ENCODE peak calls at places on chromosomes 13 and 19, in seven cellular contexts. Q is HepG2, F is foreskin keratinocyte, I is small intestine, M is tibial artery, A is A673, P is lower lobe of right lung. V is an unnamed sample. For H3K4me1, the result is how much of the 10 kb centered on the place peaks cover.

GRCh38 chr13:41224113-41225110 is 30.0 kb upstream of the KBTBD7 start:
- DNase-seq in Q (no peak), F (peak), I (no peak), M (no peak), A (no peak), P (no peak), V (no peak)

GRCh38 chr19:369876-370275 is 25.3 kb upstream of the MIER2 start:
- DNase-seq in Q (no peak), F (no peak), I (no peak), M (no peak), A (no peak), P (no peak), V (no peak)

GRCh38 chr19:11578342-11579142 is 1.1 kb upstream of the ACP5 start:
- DNase-seq in Q (peak), F (no peak), I (peak), M (peak), A (no peak), P (peak), V (peak)

GRCh38 chr19:50205681-50206138 is 2.3 kb downstream of the MYH14 start:
- DNase-seq in Q (no peak), F (no peak), I (peak), M (no peak), A (no peak), P (peak), V (no peak)

GRCh38 chr13:33806470-33807248 is 11.3 kb upstream of the RFC3 start:
- DNase-seq in Q (no peak), F (no peak), I (no peak), M (no peak), A (no peak), P (no peak), V (no peak)

GRCh38 chr13:31755803-31756212 is 16.5 kb downstream of the RXFP2 start:
- DNase-seq in Q (no peak), F (no peak), I (no peak), M (no peak), A (no peak), P (no peak), V (no peak)

GRCh38 chr19:50007947-50008346 is 17.2 kb downstream of the VRK3 start:
- DNase-seq in Q (no peak), F (no peak), I (no peak), M (no peak), A (no peak), P (no peak), V (no peak)

GRCh38 chr13:98528663-98529064 is 48.2 kb downstream of the STK24 start:
- DNase-seq in Q (no peak), F (no peak), I (no peak), M (no peak), A (no peak), P (no peak), V (no peak)

GRCh38 chr13:59012731-59013130 is 1151.0 kb downstream of the DIAPH3 start:
- DNase-seq in Q (no peak), F (no peak), I (no peak), M (no peak), A (no peak), P (no peak), V (no peak)

DNA sequence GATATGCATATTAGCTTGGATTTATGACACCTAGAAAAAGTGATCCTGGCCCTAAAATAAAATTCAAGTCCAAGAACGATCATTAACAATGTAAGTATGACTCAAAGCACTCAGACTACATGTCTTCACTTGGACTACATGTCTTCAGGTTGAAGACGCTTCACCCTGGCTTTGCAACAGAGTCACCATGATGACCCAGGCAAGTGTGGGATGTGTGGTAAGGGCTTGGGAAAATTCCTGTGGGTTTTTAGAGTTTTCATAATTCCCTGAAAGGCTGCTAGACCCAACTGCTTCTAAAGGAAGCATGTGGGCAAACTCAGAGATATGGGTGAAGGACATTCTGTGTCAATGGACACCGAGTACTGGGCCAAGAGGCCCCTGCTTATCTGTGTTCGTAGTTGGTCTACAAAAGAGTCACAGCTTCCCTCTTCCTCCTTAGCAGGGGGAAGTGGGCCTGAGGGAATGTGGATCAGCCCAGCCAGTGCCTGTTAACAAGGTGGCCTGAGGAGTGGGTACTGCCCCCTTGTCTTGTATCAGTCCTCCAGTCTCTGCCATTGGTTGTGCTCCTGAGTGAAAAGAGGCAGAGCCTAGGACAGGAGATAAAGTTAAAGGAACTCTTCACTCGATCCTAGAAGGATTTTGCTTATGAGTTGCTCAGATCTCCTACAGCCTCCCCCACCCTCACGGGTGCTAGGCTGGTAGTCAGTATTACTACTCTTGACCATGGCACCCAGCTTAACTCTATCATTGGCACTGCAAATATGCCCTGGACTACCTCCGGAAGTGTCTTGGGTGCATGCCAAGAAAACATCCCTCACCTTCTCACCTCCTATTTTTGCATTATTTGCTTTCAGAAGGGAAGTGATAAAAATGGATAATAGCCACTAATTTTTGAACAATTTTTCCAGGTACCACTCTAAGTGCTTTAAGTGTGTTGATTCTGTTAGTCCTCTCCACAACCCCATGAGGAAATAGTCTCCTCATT is 406.3 kb downstream of the COG6 start:
- DNase-seq in Q (no peak), F (peak), I (no peak), M (no peak), A (no peak), P (no peak), V (no peak)
- H3K4me1 ChIP-seq in Q (half or more), F (under half), I (under half), M (under half), A (under half), P (under half), V (under half)

GRCh38 chr19:5954293-5954692 is 23.6 kb downstream of the RANBP3 start:
- DNase-seq in Q (no peak), F (no peak), I (no peak), M (no peak), A (no peak), P (no peak), V (no peak)
- H3K4me1 ChIP-seq in Q (half or more), F (under half), I (under half), M (half or more), A (under half), P (half or more), V (half or more)

DNA sequence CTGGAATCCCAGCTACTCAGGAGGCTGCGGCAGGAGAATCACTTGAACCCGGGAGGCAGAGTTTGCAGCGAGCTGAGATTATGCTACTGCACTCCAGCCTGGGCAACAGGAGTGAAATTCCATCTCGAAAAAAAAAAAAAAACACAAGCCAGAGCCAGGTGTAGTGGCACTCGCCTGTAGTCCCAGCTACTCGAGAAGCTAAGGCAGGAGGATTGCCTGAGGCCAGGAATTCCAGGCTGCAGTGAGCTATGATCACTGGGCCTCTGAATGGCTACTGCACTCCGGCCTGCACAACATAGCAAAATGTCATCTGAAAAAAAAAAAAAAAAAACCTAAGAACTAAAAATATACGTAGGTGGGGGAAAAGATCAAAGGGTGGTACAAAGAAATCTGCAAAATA is 19.4 kb downstream of the EPS15L1 start:
- DNase-seq in Q (no peak), F (no peak), I (no peak), M (no peak), A (no peak), P (no peak), V (no peak)
- H3K4me1 ChIP-seq in Q (under half), F (under half), I (under half), M (under half), A (under half), P (under half), V (under half)

GRCh38 chr19:44756089-44756562 is 7.6 kb downstream of the BCL3 start:
- DNase-seq in Q (no peak), F (no peak), I (no peak), M (no peak), A (no peak), P (no peak), V (no peak)

GRCh38 chr19:44755219-44755618 is 6.7 kb downstream of the BCL3 start:
- DNase-seq in Q (no peak), F (no peak), I (no peak), M (no peak), A (no peak), P (no peak), V (no peak)

GRCh38 chr19:44758596-44758995 is 10.1 kb downstream of the BCL3 start:
- DNase-seq in Q (no peak), F (no peak), I (no peak), M (no peak), A (no peak), P (no peak), V (no peak)

GRCh38 chr19:44757735-44758505 is 9.4 kb downstream of the BCL3 start:
- DNase-seq in Q (no peak), F (no peak), I (no peak), M (peak), A (peak), P (peak), V (no peak)

DNA sequence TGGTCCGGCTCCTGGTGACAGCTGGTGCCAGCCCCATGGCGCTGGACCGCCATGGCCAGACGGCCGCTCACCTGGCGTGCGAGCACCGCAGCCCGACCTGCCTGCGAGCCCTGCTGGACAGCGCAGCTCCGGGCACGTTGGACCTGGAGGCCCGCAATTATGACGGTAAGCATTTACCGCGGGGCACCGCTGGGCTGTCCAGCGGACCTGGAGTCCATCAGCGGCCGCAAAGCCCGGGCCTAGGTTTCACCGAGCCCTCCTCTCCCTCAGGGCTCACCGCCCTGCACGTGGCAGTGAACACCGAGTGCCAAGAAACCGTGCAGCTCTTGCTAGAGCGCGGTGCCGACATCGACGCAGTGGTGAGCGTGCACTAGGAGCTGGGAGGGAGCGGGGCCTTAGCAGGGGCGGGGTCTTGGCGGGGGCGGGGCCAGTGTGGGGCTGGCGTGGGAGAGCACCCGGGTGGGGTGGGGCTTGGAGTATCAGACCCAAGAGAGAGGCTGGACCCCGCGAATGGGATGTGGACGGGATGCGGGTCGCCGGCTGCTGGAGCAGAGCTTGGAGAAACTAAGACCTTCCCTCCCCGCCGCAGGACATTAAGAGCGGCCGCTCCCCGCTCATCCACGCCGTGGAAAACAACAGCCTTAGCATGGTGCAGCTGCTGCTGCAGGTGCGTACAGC is 8.7 kb downstream of the BCL3 start:
- DNase-seq in Q (no peak), F (no peak), I (no peak), M (peak), A (peak), P (no peak), V (no peak)
- H3K4me1 ChIP-seq in Q (under half), F (under half), I (under half), M (half or more), A (under half), P (half or more), V (under half)

GRCh38 chr19:5958851-5959122 is 19.2 kb downstream of the RANBP3 start:
- DNase-seq in Q (no peak), F (no peak), I (no peak), M (no peak), A (no peak), P (no peak), V (no peak)
- H3K4me1 ChIP-seq in Q (half or more), F (under half), I (under half), M (half or more), A (under half), P (half or more), V (half or more)